ENCODE peak calls at places on chromosomes 4 and X, in seven cellular contexts. One of them, this sample, is unnamed.

GRCh38 chrX:19636989-19637388 is 121.7 kb upstream of the MAP3K15 start:
- DNase-seq in CD8-positive, alpha-beta T cell: no peak
- DNase-seq in K562: no peak
- DNase-seq in pancreas: no peak
- DNase-seq in mammary epithelial cell: no peak
- DNase-seq in tibial artery: no peak
- DNase-seq in AG04450: no peak
- DNase-seq in this sample: no peak

GRCh38 chr4:39450618-39451017 is 8.1 kb downstream of the RPL9 start:
- DNase-seq in K562: no peak
- DNase-seq in tibial artery: no peak
- DNase-seq in AG04450: no peak
- DNase-seq in CD8-positive, alpha-beta T cell: no peak
- DNase-seq in pancreas: no peak
- DNase-seq in mammary epithelial cell: no peak
- DNase-seq in this sample: no peak

GRCh38 chr4:83870551-83870950 is 334.6 kb downstream of the GPAT3 start:
- DNase-seq in CD8-positive, alpha-beta T cell: no peak
- DNase-seq in pancreas: no peak
- DNase-seq in tibial artery: no peak
- DNase-seq in AG04450: no peak
- DNase-seq in K562: no peak
- DNase-seq in mammary epithelial cell: no peak
- DNase-seq in this sample: no peak

GRCh38 chr4:48022192-48022799 is 5.7 kb downstream of the NIPAL1 start:
- DNase-seq in CD8-positive, alpha-beta T cell: no peak
- DNase-seq in tibial artery: no peak
- DNase-seq in K562: no peak
- DNase-seq in mammary epithelial cell: no peak
- DNase-seq in pancreas: no peak
- DNase-seq in AG04450: no peak
- DNase-seq in this sample: no peak

GRCh38 chrX:40266490-40267333 is 169.0 kb upstream of the BCOR start:
- DNase-seq in tibial artery: peak; percentile 41
- DNase-seq in mammary epithelial cell: peak; percentile 38
- DNase-seq in CD8-positive, alpha-beta T cell: peak; percentile 10
- DNase-seq in K562: peak; percentile 68
- DNase-seq in pancreas: peak; percentile 84
- DNase-seq in AG04450: no peak
- DNase-seq in this sample: peak; percentile 24

GRCh38 chr4:13617801-13618200 is 9.7 kb downstream of the BOD1L1 start:
- DNase-seq in pancreas: no peak
- DNase-seq in K562: no peak
- DNase-seq in tibial artery: no peak
- DNase-seq in AG04450: no peak
- DNase-seq in CD8-positive, alpha-beta T cell: no peak
- DNase-seq in mammary epithelial cell: no peak
- DNase-seq in this sample: no peak

GRCh38 chr4:79852305-79852730 is 220.7 kb downstream of the ANTXR2 start:
- DNase-seq in pancreas: no peak
- DNase-seq in CD8-positive, alpha-beta T cell: no peak
- DNase-seq in mammary epithelial cell: no peak
- DNase-seq in K562: no peak
- DNase-seq in tibial artery: peak; percentile 20
- DNase-seq in AG04450: peak; percentile 54
- DNase-seq in this sample: no peak

GRCh38 chr4:147044241-147044640 is 98.6 kb upstream of the TTC29 start:
- DNase-seq in tibial artery: no peak
- DNase-seq in mammary epithelial cell: no peak
- DNase-seq in CD8-positive, alpha-beta T cell: no peak
- DNase-seq in K562: no peak
- DNase-seq in pancreas: no peak
- DNase-seq in AG04450: no peak
- DNase-seq in this sample: no peak

GRCh38 chrX:15334561-15334960 is 762 bp downstream of the PIGA start:
- DNase-seq in pancreas: no peak
- DNase-seq in K562: no peak
- DNase-seq in CD8-positive, alpha-beta T cell: no peak
- DNase-seq in tibial artery: no peak
- DNase-seq in mammary epithelial cell: peak; percentile 74
- DNase-seq in AG04450: no peak
- DNase-seq in this sample: no peak

GRCh38 chr4:23890369-23891063 is 669 bp upstream of the PPARGC1A start:
- DNase-seq in tibial artery: no peak
- DNase-seq in AG04450: no peak
- DNase-seq in pancreas: no peak
- DNase-seq in K562: no peak
- DNase-seq in mammary epithelial cell: no peak
- DNase-seq in CD8-positive, alpha-beta T cell: no peak
- DNase-seq in this sample: no peak

GRCh38 chr4:188986271-188986689 is 847.0 kb downstream of the TRIML1 start:
- DNase-seq in pancreas: no peak
- DNase-seq in mammary epithelial cell: peak; percentile 89
- DNase-seq in AG04450: peak; percentile 89
- DNase-seq in CD8-positive, alpha-beta T cell: no peak
- DNase-seq in tibial artery: no peak
- DNase-seq in K562: no peak
- DNase-seq in this sample: no peak

GRCh38 chr4:72418458-72418857 is 150.6 kb downstream of the ADAMTS3 start:
- DNase-seq in CD8-positive, alpha-beta T cell: no peak
- DNase-seq in tibial artery: peak; percentile 24
- DNase-seq in K562: no peak
- DNase-seq in AG04450: peak; percentile 7
- DNase-seq in pancreas: no peak
- DNase-seq in mammary epithelial cell: peak; percentile 33
- DNase-seq in this sample: no peak

DNA sequence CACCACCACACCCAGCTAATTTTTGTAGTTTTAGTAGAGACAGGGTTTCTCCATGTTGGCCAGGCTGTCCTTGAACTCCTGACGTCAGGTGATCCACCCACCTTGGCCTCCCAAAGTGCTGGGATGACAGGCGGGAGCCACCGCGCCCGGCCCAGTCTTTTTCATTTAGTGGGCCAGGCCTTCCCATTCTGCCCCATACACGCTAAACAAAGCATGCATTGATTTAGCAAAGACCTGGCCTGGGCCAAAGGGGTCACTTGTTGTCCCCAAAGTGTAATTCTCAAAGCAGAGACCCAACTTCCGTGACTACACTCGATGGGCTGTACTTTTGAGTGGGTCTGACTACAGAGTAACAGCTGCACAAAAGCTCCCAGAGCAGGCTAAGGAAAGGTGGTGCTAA is 29.2 kb downstream of the CNGA2 start:
- DNase-seq in K562: no peak
- DNase-seq in AG04450: no peak
- DNase-seq in pancreas: no peak
- DNase-seq in CD8-positive, alpha-beta T cell: no peak
- DNase-seq in tibial artery: no peak
- DNase-seq in mammary epithelial cell: no peak
- DNase-seq in this sample: no peak
- H3K27ac ChIP-seq in K562: no peak overlapping the region
- H3K27ac ChIP-seq in AG04450: no peak overlapping the region
- H3K27ac ChIP-seq in pancreas: no peak overlapping the region
- H3K27ac ChIP-seq in CD8-positive, alpha-beta T cell: no peak overlapping the region
- H3K27ac ChIP-seq in tibial artery: no peak overlapping the region
- H3K27ac ChIP-seq in mammary epithelial cell: no peak overlapping the region
- H3K27ac ChIP-seq in this sample: no peak overlapping the region

DNA sequence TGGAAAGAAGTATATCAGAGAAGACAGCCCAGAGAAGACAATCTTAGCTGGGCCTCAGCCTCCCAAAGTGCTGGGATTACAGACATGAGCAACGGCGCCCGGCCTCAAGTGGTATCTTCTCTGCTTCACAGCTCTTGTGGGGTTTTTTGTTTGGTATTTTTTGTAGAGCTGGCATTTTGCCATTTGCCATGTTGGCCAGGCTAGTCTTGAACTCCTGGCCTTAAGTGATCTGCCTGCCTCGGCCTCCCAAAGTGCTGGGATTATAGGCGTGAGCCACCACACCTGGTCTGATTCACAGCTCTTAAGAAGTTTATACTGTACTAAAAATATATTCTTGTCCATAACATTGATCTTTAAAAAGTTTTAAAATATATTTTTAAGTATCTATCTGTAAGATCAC is 12.4 kb downstream of the UTP3 start:
- DNase-seq in AG04450: no peak
- DNase-seq in pancreas: no peak
- DNase-seq in mammary epithelial cell: no peak
- DNase-seq in tibial artery: no peak
- DNase-seq in CD8-positive, alpha-beta T cell: no peak
- DNase-seq in K562: no peak
- DNase-seq in this sample: no peak
- H3K27ac ChIP-seq in AG04450: no peak overlapping the region
- H3K27ac ChIP-seq in pancreas: no peak overlapping the region
- H3K27ac ChIP-seq in mammary epithelial cell: no peak overlapping the region
- H3K27ac ChIP-seq in tibial artery: no peak overlapping the region
- H3K27ac ChIP-seq in CD8-positive, alpha-beta T cell: no peak overlapping the region
- H3K27ac ChIP-seq in K562: no peak overlapping the region
- H3K27ac ChIP-seq in this sample: no peak overlapping the region

DNA sequence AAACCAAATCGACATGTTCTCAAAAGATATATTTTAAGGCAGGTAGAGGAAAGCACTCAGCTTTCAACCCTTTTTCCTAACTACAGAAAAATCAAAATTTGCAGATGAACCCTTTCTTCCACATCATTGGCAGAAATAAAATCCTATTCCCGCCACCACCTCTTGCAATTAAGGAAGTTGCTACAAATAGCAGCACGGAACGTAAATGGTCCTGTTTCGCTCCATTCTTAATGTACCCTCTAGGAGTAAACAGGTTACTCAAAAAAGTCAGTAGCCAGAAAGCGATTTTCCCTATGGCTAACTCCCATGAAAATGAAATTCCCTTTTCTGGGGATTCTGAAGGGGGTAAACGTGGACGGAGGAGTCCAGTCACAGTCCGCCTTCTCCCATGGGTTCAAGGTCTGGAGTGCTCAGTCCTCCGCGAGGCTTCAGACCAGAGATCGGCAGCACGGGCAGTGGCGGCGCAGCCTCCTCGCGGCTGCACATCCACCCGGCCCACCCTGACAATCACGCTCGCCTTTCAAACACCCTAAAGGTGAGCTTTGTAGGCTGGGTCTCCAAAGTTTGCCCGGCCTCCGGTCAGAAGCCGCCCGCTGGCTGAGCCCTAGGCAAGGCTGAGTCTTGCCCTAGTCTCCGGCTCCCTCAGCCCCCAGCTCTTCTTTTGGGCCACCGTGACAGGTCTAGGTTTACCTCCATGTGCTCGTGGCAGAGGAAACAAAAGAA is 1.8 kb downstream of the ATP11C start:
- DNase-seq in K562: peak; percentile 15
- DNase-seq in AG04450: no peak
- DNase-seq in mammary epithelial cell: peak; percentile 23
- DNase-seq in pancreas: peak; percentile 64
- DNase-seq in CD8-positive, alpha-beta T cell: no peak
- DNase-seq in tibial artery: no peak
- DNase-seq in this sample: no peak
- H3K27ac ChIP-seq in K562: peak overlapping the region; percentile 79
- H3K27ac ChIP-seq in AG04450: no peak overlapping the region
- H3K27ac ChIP-seq in mammary epithelial cell: peak overlapping the region; percentile 44
- H3K27ac ChIP-seq in pancreas: no peak overlapping the region
- H3K27ac ChIP-seq in CD8-positive, alpha-beta T cell: peak overlapping the region; percentile 37
- H3K27ac ChIP-seq in tibial artery: peak overlapping the region; percentile 100
- H3K27ac ChIP-seq in this sample: peak overlapping the region; percentile 90

GRCh38 chr4:81676552-81676951 is 204.8 kb upstream of the RASGEF1B start:
- DNase-seq in pancreas: no peak
- DNase-seq in CD8-positive, alpha-beta T cell: no peak
- DNase-seq in tibial artery: no peak
- DNase-seq in AG04450: no peak
- DNase-seq in mammary epithelial cell: no peak
- DNase-seq in K562: no peak
- DNase-seq in this sample: no peak

GRCh38 chr4:81675785-81676427 is 204.2 kb upstream of the RASGEF1B start:
- DNase-seq in CD8-positive, alpha-beta T cell: no peak
- DNase-seq in pancreas: no peak
- DNase-seq in mammary epithelial cell: no peak
- DNase-seq in K562: no peak
- DNase-seq in tibial artery: peak; percentile 38
- DNase-seq in AG04450: no peak
- DNase-seq in this sample: no peak
- H3K27ac ChIP-seq in CD8-positive, alpha-beta T cell: no peak overlapping the region
- H3K27ac ChIP-seq in pancreas: no peak overlapping the region
- H3K27ac ChIP-seq in mammary epithelial cell: no peak overlapping the region
- H3K27ac ChIP-seq in K562: no peak overlapping the region
- H3K27ac ChIP-seq in tibial artery: no peak overlapping the region
- H3K27ac ChIP-seq in AG04450: no peak overlapping the region
- H3K27ac ChIP-seq in this sample: no peak overlapping the region

DNA sequence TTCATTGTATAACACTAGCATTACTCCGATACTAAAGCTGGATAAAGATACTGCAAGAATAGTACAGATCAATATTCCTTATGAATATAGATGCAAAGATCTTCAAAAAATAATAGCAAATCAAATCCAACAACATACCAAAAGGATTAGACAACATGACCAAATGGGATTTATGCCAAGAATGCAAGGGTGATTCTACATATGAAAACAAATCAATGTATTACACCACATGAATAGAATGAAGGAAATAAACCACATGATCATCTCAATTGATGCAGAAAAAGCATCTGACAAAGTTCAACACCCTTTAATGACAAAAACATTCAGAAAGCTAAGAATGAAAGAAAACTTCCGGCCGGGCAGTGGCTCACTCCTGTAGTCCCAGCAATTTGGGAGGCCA is 42.8 kb downstream of the CUL4B start:
- DNase-seq in mammary epithelial cell: peak; percentile 59
- DNase-seq in tibial artery: no peak
- DNase-seq in AG04450: peak; percentile 21
- DNase-seq in pancreas: no peak
- DNase-seq in CD8-positive, alpha-beta T cell: no peak
- DNase-seq in K562: no peak
- DNase-seq in this sample: no peak
- H3K27ac ChIP-seq in mammary epithelial cell: no peak overlapping the region
- H3K27ac ChIP-seq in tibial artery: no peak overlapping the region
- H3K27ac ChIP-seq in AG04450: peak overlapping the region; percentile 31
- H3K27ac ChIP-seq in pancreas: no peak overlapping the region
- H3K27ac ChIP-seq in CD8-positive, alpha-beta T cell: no peak overlapping the region
- H3K27ac ChIP-seq in K562: no peak overlapping the region
- H3K27ac ChIP-seq in this sample: no peak overlapping the region

GRCh38 chr4:69056921-69057562 is 39.2 kb upstream of the UGT2B7 start:
- DNase-seq in pancreas: no peak
- DNase-seq in K562: no peak
- DNase-seq in mammary epithelial cell: no peak
- DNase-seq in CD8-positive, alpha-beta T cell: no peak
- DNase-seq in AG04450: no peak
- DNase-seq in tibial artery: no peak
- DNase-seq in this sample: no peak

GRCh38 chr4:69057620-69058409 is 38.5 kb upstream of the UGT2B7 start:
- DNase-seq in K562: no peak
- DNase-seq in CD8-positive, alpha-beta T cell: no peak
- DNase-seq in pancreas: no peak
- DNase-seq in AG04450: no peak
- DNase-seq in mammary epithelial cell: no peak
- DNase-seq in tibial artery: no peak
- DNase-seq in this sample: no peak

GRCh38 chr4:69060651-69061308 is 35.5 kb upstream of the UGT2B7 start:
- DNase-seq in tibial artery: no peak
- DNase-seq in pancreas: no peak
- DNase-seq in K562: no peak
- DNase-seq in CD8-positive, alpha-beta T cell: no peak
- DNase-seq in AG04450: no peak
- DNase-seq in mammary epithelial cell: no peak
- DNase-seq in this sample: no peak

GRCh38 chr4:69054578-69055200 is 41.6 kb upstream of the UGT2B7 start:
- DNase-seq in tibial artery: no peak
- DNase-seq in AG04450: peak; percentile 43
- DNase-seq in mammary epithelial cell: peak; percentile 71
- DNase-seq in pancreas: no peak
- DNase-seq in K562: no peak
- DNase-seq in CD8-positive, alpha-beta T cell: no peak
- DNase-seq in this sample: no peak

GRCh38 chr4:69058410-69059059 is 37.7 kb upstream of the UGT2B7 start:
- DNase-seq in pancreas: no peak
- DNase-seq in mammary epithelial cell: no peak
- DNase-seq in K562: no peak
- DNase-seq in AG04450: no peak
- DNase-seq in tibial artery: no peak
- DNase-seq in CD8-positive, alpha-beta T cell: no peak
- DNase-seq in this sample: no peak
- H3K27ac ChIP-seq in pancreas: peak overlapping the region; percentile 83
- H3K27ac ChIP-seq in mammary epithelial cell: no peak overlapping the region
- H3K27ac ChIP-seq in K562: no peak overlapping the region
- H3K27ac ChIP-seq in AG04450: no peak overlapping the region
- H3K27ac ChIP-seq in tibial artery: no peak overlapping the region
- H3K27ac ChIP-seq in CD8-positive, alpha-beta T cell: no peak overlapping the region
- H3K27ac ChIP-seq in this sample: no peak overlapping the region

This sample was measured in effector memory CD4-positive, alpha-beta T cell.